ENCODE peak calls at places on chromosomes 1 and 21, in nine cellular contexts. C is left lung; F is heart right ventricle; H is cardiac muscle cell; M is uterus; P is CD8-positive, alpha-beta T cell; Z is endothelial cell of umbilical vein; E is colonic mucosa; T is ascending aorta. B is an unnamed sample. For H3K4me1, the result is how much of the 10 kb centered on the place peaks cover.

GRCh38 chr1:110548381-110548780 is 29.4 kb upstream of the KCNA10 start:
- DNase-seq in C (no peak), F (no peak), H (peak), M (no peak), P (no peak), Z (no peak), E (no peak), T (no peak), B (no peak)

GRCh38 chr1:156356875-156357534 is 12.0 kb upstream of the RHBG start:
- DNase-seq in C (peak), F (no peak), H (peak), M (no peak), P (peak), Z (peak), E (peak), T (no peak), B (peak)

GRCh38 chr21:17461582-17461981 is 51.3 kb upstream of the CXADR start:
- DNase-seq in C (no peak), F (no peak), H (no peak), M (peak), P (no peak), Z (no peak), E (peak), T (no peak), B (no peak)

GRCh38 chr1:161099090-161099802 is 1.1 kb downstream of the KLHDC9 start:
- DNase-seq in C (no peak), F (no peak), H (no peak), M (no peak), P (no peak), Z (no peak), E (no peak), T (no peak), B (no peak)

GRCh38 chr1:151802372-151802771 is 2.8 kb downstream of the LINGO4 start:
- DNase-seq in C (no peak), F (no peak), H (no peak), M (no peak), P (no peak), Z (no peak), E (no peak), T (no peak), B (no peak)

GRCh38 chr1:29050141-29050540 is 73.6 kb downstream of the TMEM200B start:
- DNase-seq in C (no peak), F (no peak), H (no peak), M (no peak), P (no peak), Z (peak), E (no peak), T (no peak), B (no peak)

GRCh38 chr1:100510441-100510840 is 27.5 kb upstream of the GPR88 start:
- DNase-seq in C (no peak), F (no peak), H (no peak), M (no peak), P (no peak), Z (peak), E (no peak), T (no peak), B (no peak)

GRCh38 chr21:16587141-16587570 is 857.4 kb downstream of the USP25 start:
- DNase-seq in C (no peak), F (peak), H (no peak), M (peak), P (no peak), Z (peak), E (peak), T (peak), B (no peak)

GRCh38 chr1:208314431-208314830 is 70.2 kb upstream of the PLXNA2 start:
- DNase-seq in C (no peak), F (no peak), H (no peak), M (no peak), P (no peak), Z (no peak), E (no peak), T (no peak), B (no peak)

GRCh38 chr1:59570524-59570923 is 244.2 kb upstream of the HOOK1 start:
- DNase-seq in C (no peak), F (no peak), H (no peak), M (no peak), P (no peak), Z (peak), E (no peak), T (no peak), B (no peak)

GRCh38 chr1:942864-943533 is 16.1 kb downstream of the NOC2L start:
- DNase-seq in C (no peak), F (peak), H (no peak), M (peak), P (no peak), Z (no peak), E (peak), T (no peak), B (no peak)

GRCh38 chr1:54559771-54560231 is 11.8 kb downstream of the ACOT11 start:
- DNase-seq in C (no peak), F (peak), H (no peak), M (no peak), P (no peak), Z (no peak), E (no peak), T (no peak), B (no peak)

GRCh38 chr1:12034381-12034801 is 15.1 kb downstream of the MIIP start:
- DNase-seq in C (no peak), F (peak), H (no peak), M (peak), P (no peak), Z (no peak), E (no peak), T (no peak), B (no peak)

GRCh38 chr1:110626890-110627289 is 20.7 kb upstream of the KCNA2 start:
- DNase-seq in C (no peak), F (no peak), H (no peak), M (no peak), P (no peak), Z (no peak), E (no peak), T (no peak), B (no peak)

GRCh38 chr1:85049735-85050166 is 1.5 kb upstream of the MCOLN3 start:
- DNase-seq in C (no peak), F (no peak), H (no peak), M (no peak), P (no peak), Z (no peak), E (no peak), T (no peak), B (no peak)

GRCh38 chr1:64499966-64500365 is 30.0 kb downstream of the CACHD1 start:
- DNase-seq in C (no peak), F (no peak), H (no peak), M (no peak), P (no peak), Z (no peak), E (no peak), T (no peak), B (no peak)

GRCh38 chr1:78104322-78104721 is 58.6 kb downstream of the GIPC2 start:
- DNase-seq in C (no peak), F (no peak), H (no peak), M (no peak), P (no peak), Z (peak), E (no peak), T (no peak), B (no peak)

GRCh38 chr1:223802602-223803001 is 43.1 kb downstream of the TP53BP2 start:
- DNase-seq in C (no peak), F (no peak), H (no peak), M (no peak), P (no peak), Z (no peak), E (no peak), T (no peak), B (no peak)

GRCh38 chr1:230208619-230209261 is 141.7 kb downstream of the GALNT2 start:
- DNase-seq in C (no peak), F (no peak), H (peak), M (no peak), P (no peak), Z (no peak), E (peak), T (no peak), B (no peak)

GRCh38 chr1:41689596-41689995 is 205.1 kb upstream of the EDN2 start:
- DNase-seq in C (no peak), F (no peak), H (no peak), M (no peak), P (no peak), Z (no peak), E (no peak), T (no peak), B (no peak)

GRCh38 chr1:117633423-117633822 is 27.6 kb downstream of the TENT5C start:
- DNase-seq in C (no peak), F (no peak), H (no peak), M (no peak), P (no peak), Z (no peak), E (no peak), T (no peak), B (no peak)

GRCh38 chr21:39141502-39141901 is 41.7 kb downstream of the PSMG1 start:
- DNase-seq in C (no peak), F (no peak), H (no peak), M (no peak), P (no peak), Z (no peak), E (peak), T (no peak), B (no peak)

GRCh38 chr1:23577056-23577985 is 18.0 kb upstream of the ID3 start:
- DNase-seq in C (no peak), F (peak), H (peak), M (no peak), P (no peak), Z (peak), E (no peak), T (peak), B (no peak)

GRCh38 chr1:72827285-72827684 is 544.9 kb upstream of the NEGR1 start:
- DNase-seq in C (no peak), F (no peak), H (no peak), M (no peak), P (no peak), Z (no peak), E (no peak), T (no peak), B (no peak)

GRCh38 chr1:240719953-240720700 is 108.2 kb upstream of the GREM2 start:
- DNase-seq in C (no peak), F (no peak), H (no peak), M (no peak), P (no peak), Z (no peak), E (no peak), T (no peak), B (no peak)

GRCh38 chr1:109787211-109787844 is 23.6 kb upstream of the EPS8L3 start:
- DNase-seq in C (no peak), F (no peak), H (no peak), M (peak), P (no peak), Z (no peak), E (peak), T (no peak), B (no peak)

GRCh38 chr1:902802-903201 is 20.9 kb upstream of the SAMD11 start:
- DNase-seq in C (peak), F (no peak), H (no peak), M (no peak), P (no peak), Z (no peak), E (no peak), T (no peak), B (no peak)

GRCh38 chr1:248755505-248755904 is at the start of gene LYPD8:
- DNase-seq in C (no peak), F (no peak), H (no peak), M (no peak), P (no peak), Z (no peak), E (peak), T (no peak), B (no peak)

GRCh38 chr1:220487297-220487820 is 40.6 kb upstream of the MARK1 start:
- DNase-seq in C (no peak), F (no peak), H (no peak), M (no peak), P (no peak), Z (peak), E (peak), T (no peak), B (no peak)

DNA sequence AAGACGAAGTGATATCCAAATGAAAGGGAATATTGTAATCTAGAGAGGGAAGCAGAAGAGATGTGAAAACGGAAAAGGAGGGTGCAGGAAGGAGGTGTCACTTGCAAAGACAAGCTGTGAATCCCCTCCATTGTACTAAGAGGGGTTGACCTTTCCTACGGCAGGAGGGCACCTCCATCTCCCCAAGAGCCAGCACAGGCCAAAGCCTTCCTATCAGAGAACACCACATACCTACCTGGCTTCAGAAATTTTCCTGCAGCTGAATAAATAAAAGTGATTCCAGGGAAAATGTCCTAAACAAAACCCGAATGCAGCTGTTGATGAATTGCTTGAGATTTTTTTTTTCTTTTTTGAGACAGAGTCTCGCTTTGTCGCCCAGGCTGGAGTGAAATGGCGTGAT is 14.3 kb downstream of the KANK4 start:
- DNase-seq in C (no peak), F (no peak), H (no peak), M (no peak), P (no peak), Z (no peak), E (no peak), T (no peak), B (no peak)
- H3K4me1 ChIP-seq in C (under half), F (under half), H (under half), M (under half), P (under half), Z (under half), E (under half), T (under half), B (under half)

GRCh38 chr1:33348676-33349080 is 27.8 kb upstream of the A3GALT2 start:
- DNase-seq in C (no peak), F (no peak), H (no peak), M (no peak), P (no peak), Z (peak), E (peak), T (no peak), B (no peak)

GRCh38 chr1:33349081-33349759 is 28.3 kb upstream of the A3GALT2 start:
- DNase-seq in C (peak), F (no peak), H (peak), M (peak), P (peak), Z (peak), E (peak), T (no peak), B (no peak)

GRCh38 chr1:33349778-33350610 is 29.1 kb upstream of the A3GALT2 start:
- DNase-seq in C (peak), F (peak), H (peak), M (peak), P (peak), Z (peak), E (peak), T (no peak), B (peak)

GRCh38 chr1:33350611-33351280 is 29.8 kb upstream of the A3GALT2 start:
- DNase-seq in C (no peak), F (no peak), H (no peak), M (no peak), P (no peak), Z (no peak), E (no peak), T (no peak), B (no peak)

GRCh38 chr1:33351281-33351660 is 30.4 kb upstream of the A3GALT2 start:
- DNase-seq in C (no peak), F (no peak), H (no peak), M (no peak), P (no peak), Z (no peak), E (no peak), T (no peak), B (no peak)
- H3K4me3 ChIP-seq in C (no peak), F (no peak), H (no peak), M (no peak), P (no peak), Z (no peak), E (no peak), T (no peak), B (no peak)

DNA sequence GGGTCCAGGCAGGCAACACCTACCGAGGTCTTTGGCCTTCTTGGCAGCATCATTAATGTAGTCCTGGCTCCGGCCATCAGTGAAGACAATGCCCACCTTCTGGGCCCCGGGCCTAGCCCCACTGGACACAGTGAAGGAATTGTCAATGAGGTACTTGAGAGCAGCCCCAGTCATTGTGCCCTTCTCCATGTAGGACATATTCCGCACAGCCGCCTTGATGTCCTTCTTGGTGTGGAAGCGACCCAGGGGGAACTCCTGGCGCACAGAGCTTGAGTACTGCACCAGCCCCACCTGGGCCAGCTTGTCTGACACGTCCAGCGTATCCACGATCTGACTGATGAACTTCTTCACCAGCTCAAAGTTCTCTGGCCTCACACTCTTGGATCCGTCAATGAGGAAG is 7.5 kb downstream of the MATN1 start:
- DNase-seq in C (no peak), F (no peak), H (no peak), M (peak), P (no peak), Z (no peak), E (no peak), T (no peak), B (no peak)
- H3K4me1 ChIP-seq in C (under half), F (under half), H (under half), M (under half), P (under half), Z (under half), E (under half), T (under half), B (under half)

GRCh38 chr1:237042892-237043576 is 1.1 kb downstream of the RYR2 start:
- DNase-seq in C (peak), F (peak), H (peak), M (no peak), P (no peak), Z (no peak), E (no peak), T (no peak), B (no peak)
- H3K4me3 ChIP-seq in C (peak), F (peak), H (peak), M (peak), P (no peak), Z (no peak), E (peak), T (peak), B (peak)